ENCODE peak calls at places on chromosome 5, in five cellular contexts. Y, R, B, N and A are unnamed samples.

GRCh38 chr5:67747096-67747495 is 468.5 kb upstream of the PIK3R1 start:
- DNase-seq in Y (no peak), R (no peak), N (no peak), B (no peak), A (no peak)

GRCh38 chr5:118778951-118779350 is 209.4 kb downstream of the DTWD2 start:
- DNase-seq in Y (no peak), R (no peak), N (no peak), B (no peak), A (no peak)

GRCh38 chr5:71925608-71926091 is 181.6 kb upstream of the MAP1B start:
- DNase-seq in B (no peak), R (no peak), Y (no peak), N (no peak), A (no peak)

GRCh38 chr5:140054086-140054689 is 11.1 kb upstream of the NRG2 start:
- DNase-seq in N (no peak), R (no peak), Y (no peak), B (no peak), A (no peak)

GRCh38 chr5:39176740-39177628 is 42.4 kb downstream of the FYB1 start:
- DNase-seq in Y (no peak), N (no peak), R (no peak), B (no peak), A (no peak)

GRCh38 chr5:154209591-154210081 is 19.1 kb downstream of the GALNT10 start:
- DNase-seq in Y (no peak), N (peak; percentile 37), B (no peak), R (no peak), A (no peak)

GRCh38 chr5:112467467-112467866 is 48.4 kb upstream of the EPB41L4A start:
- DNase-seq in R (no peak), Y (no peak), B (no peak), N (no peak), A (no peak)

GRCh38 chr5:61904730-61905129 is 401.3 kb upstream of the KIF2A start:
- DNase-seq in Y (no peak), R (no peak), B (no peak), N (no peak), A (no peak)

GRCh38 chr5:144794922-144795321 is 624.2 kb downstream of the KCTD16 start:
- DNase-seq in B (no peak), Y (no peak), R (no peak), N (no peak), A (no peak)

GRCh38 chr5:150026682-150027172 is 26.2 kb downstream of the HMGXB3 start:
- DNase-seq in Y (no peak), N (no peak), B (no peak), R (no peak), A (no peak)

GRCh38 chr5:170769236-170769635 is 14.3 kb upstream of the GABRP start:
- DNase-seq in R (no peak), Y (no peak), N (no peak), B (no peak), A (no peak)

GRCh38 chr5:156386976-156387375 is 60.0 kb downstream of the SGCD start:
- DNase-seq in R (no peak), B (no peak), Y (no peak), N (no peak), A (no peak)

GRCh38 chr5:105821800-105822199 is 1848.9 kb downstream of the EFNA5 start:
- DNase-seq in B (no peak), Y (no peak), N (no peak), R (no peak), A (no peak)

GRCh38 chr5:139848508-139849100 is 53.0 kb downstream of the PSD2 start:
- DNase-seq in N (no peak), R (peak; percentile 89), B (no peak), Y (no peak), A (no peak)

GRCh38 chr5:124193371-124193789 is 553.1 kb downstream of the ZNF608 start:
- DNase-seq in Y (no peak), B (no peak), R (no peak), N (no peak), A (no peak)

DNA sequence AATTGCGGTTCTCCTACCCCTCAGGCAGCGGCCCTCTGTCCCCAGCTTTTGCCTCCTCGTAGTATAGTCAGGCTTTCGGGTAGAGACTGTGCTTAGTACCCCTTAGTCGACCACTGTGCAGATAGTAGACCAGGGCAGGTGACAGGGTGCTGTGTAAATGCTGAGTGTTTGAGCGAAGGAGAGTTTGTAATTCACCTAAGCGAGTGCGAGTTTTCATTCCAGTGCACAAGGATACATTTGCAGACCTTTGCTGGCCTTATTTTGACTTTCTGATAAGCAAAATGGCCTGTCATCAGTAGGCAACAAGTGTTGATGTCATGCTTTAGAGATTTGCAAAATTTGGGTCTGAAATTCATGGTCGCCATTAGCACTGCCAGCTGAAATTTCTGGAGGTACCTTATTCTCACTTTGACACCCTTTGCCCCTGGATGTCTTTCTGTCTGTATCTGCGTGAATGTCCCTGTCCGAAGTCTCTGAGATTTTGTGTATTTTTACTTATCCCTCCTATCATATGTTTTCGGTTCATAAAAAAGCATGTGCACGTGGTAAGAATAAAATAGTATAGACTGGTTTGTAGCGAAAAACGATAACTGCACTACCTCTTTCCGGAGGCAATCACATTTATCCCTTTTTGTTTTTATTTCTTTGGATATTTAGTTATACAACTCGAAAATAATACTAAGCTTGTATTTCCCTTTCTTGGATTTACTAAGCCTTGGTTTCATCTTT is 1.9 kb downstream of the LMNB1 start:
- DNase-seq in R (no peak), Y (no peak), B (no peak), N (no peak), A (no peak)
- H3K4me3 ChIP-seq in R (peak overlapping the region; percentile 88), Y (peak overlapping the region; percentile 97), B (peak overlapping the region; percentile 93), N (peak overlapping the region; percentile 91), A (peak overlapping the region; percentile 87)

DNA sequence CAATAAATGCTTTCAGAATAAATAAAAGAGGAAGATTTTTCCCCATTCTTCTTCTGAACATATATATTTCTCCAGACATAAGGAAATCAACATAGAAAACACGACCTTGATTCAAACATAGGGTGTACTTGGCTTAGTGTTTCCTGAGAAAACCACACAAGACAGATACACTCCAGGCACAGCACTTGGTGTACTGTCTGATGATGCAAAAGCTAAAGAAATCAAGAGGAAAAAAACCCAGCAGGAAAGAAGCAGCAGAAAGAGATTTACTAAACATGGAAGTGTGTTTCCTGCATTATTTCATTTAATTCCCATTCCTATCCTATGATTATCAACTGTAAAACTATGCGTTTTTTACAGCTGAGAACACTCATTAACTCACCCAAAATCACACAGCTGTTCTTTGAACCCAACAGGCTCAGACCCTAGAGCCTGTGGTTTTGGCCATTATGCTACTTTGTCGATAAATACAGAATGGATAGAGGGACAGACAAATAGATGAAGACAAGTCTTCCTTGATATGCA is 46.1 kb downstream of the NIPAL4 start:
- DNase-seq in Y (no peak), R (no peak), B (no peak), N (no peak), A (no peak)
- H3K27ac ChIP-seq in Y (no peak overlapping the region), R (peak overlapping the region; percentile 35), B (no peak overlapping the region), N (no peak overlapping the region), A (no peak overlapping the region)

GRCh38 chr5:178794433-178794832 is 64.0 kb upstream of the ZNF354A start:
- DNase-seq in R (no peak), N (no peak), Y (no peak), B (no peak), A (no peak)
- H3K9me3 ChIP-seq in R (no peaks in the 10 kb centered on the region), N (no peaks in the 10 kb centered on the region), Y (no peaks in the 10 kb centered on the region), B (no peaks in the 10 kb centered on the region), A (peaks cover 82% of the 10 kb centered on the region)

DNA sequence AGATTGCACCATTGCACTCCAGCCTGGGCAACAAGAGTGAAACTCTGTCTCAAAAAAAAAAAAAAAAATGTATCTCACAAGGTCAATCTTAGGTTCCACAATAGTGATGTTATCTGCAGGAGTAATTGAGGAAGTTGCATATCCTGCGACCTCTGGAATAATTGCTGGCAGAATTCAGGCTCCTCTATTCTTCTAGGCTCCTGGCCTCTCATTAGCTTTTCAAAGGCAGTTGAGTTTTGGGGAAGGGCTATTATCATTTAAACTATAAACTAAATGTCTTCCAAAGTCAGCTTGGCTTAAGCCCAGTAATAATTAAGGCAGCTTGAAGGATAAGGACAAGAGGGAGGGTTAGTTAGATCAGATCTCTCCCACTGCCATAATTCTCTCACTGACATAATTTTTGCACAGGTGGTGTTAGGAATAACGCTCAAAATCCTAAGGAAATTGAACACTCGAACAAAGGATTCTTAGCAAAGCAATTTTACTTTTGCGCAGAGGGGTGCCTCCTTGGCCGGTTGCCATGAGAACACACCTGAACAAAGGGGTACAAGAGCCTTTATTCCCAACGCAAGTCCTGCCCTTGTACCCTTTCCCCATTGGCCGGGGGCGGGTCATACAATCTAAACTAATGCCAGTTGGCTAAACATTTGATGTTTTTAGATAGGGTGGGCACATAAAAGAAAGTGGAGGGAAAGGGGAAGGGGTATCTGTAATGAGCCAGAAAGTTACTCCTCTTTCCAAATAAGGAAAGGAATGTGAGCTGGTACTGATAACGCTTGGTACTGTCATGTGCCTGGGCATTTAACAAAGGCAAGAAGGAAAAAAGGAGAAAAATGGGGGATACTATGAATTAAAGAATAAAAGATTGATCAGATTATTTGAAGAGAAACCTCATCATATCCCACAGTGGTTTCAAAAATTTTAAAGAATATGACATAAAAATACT is 106.4 kb upstream of the CCNG1 start:
- DNase-seq in R (no peak), Y (no peak), B (no peak), N (no peak), A (no peak)
- H3K4me3 ChIP-seq in R (no peak overlapping the region), Y (no peak overlapping the region), B (no peak overlapping the region), N (no peak overlapping the region), A (no peak overlapping the region)

GRCh38 chr5:53733853-53734252 is 173.4 kb downstream of the NDUFS4 start:
- DNase-seq in N (no peak), Y (no peak), B (no peak), R (no peak), A (no peak)

GRCh38 chr5:53738105-53738504 is 177.7 kb downstream of the NDUFS4 start:
- DNase-seq in B (no peak), N (no peak), R (no peak), Y (no peak), A (no peak)

DNA sequence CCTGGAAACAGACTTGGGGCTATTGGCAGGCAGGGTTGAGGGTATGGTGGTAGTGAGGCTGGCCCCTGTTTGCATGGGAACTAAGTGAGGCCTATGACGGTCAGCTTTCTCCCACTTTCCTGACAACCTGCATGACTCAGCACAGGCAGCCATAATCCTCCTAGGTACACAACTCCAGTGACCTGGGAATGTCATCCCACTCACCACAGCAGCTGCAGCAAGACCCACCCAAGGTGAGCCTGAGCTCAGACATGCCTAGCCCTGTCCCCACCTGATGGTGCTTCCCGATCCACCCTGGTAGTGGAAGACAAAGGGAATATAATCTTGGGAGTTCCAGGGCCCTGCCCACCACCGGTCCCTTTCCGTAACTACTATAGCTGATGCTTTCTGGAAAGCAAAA is 178.7 kb downstream of the NDUFS4 start:
- DNase-seq in B (no peak), R (no peak), N (no peak), Y (no peak), A (no peak)
- H3K27ac ChIP-seq in B (no peak overlapping the region), R (no peak overlapping the region), N (no peak overlapping the region), Y (no peak overlapping the region), A (no peak overlapping the region)

GRCh38 chr5:30156156-30156555 is 1037.3 kb upstream of the CDH6 start:
- DNase-seq in N (no peak), Y (no peak), R (no peak), B (no peak), A (no peak)

DNA sequence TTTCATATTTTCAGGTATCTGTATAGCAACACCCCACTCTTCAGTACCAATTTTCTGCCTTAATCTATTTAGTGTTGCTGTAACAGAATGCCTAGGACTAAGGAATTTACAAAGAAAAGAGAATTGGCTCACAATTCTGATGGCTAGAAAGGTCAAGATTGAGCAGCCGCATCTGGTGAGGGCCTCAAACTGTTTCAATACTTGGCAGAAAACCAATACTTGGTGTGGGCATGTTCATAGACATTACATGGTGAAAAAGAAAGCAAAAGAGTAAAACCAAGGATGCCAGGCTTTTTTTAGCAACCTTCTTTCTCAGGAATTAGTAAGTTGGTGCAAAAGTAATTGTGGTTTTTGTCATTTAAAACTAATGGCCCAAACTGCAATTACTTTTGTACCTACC is 1041.1 kb upstream of the CDH6 start:
- DNase-seq in R (no peak), B (no peak), Y (no peak), N (no peak), A (no peak)
- H3K9me3 ChIP-seq in R (peaks cover 15% of the 10 kb centered on the region), B (no peaks in the 10 kb centered on the region), Y (peaks cover 5% of the 10 kb centered on the region), N (peaks cover 26% of the 10 kb centered on the region), A (peaks cover 6% of the 10 kb centered on the region)

GRCh38 chr5:99032234-99033013 is 103.6 kb upstream of the CHD1 start:
- DNase-seq in Y (no peak), B (no peak), N (peak; percentile 74), R (no peak), A (peak; percentile 63)
- H3K4me3 ChIP-seq in Y (peak overlapping the region; percentile 31), B (peak overlapping the region; percentile 43), N (peak overlapping the region; percentile 63), R (peak overlapping the region; percentile 61), A (no peak overlapping the region)